ENCODE peak calls at places on chromosome 22, in four cellular contexts. One of them, this sample, is unnamed.

GRCh38 chr22:35609761-35610160 is 7.4 kb downstream of the MB start:
- DNase-seq in astrocyte: no peak
- DNase-seq in left ventricle myocardium inferior: no peak
- DNase-seq in right cardiac atrium: no peak
- DNase-seq in this sample: no peak

GRCh38 chr22:47171441-47172221 is 409.2 kb downstream of the TBC1D22A start:
- DNase-seq in right cardiac atrium: peak; percentile 65
- DNase-seq in astrocyte: no peak
- DNase-seq in left ventricle myocardium inferior: no peak
- DNase-seq in this sample: no peak

GRCh38 chr22:20471126-20471833 is 24.3 kb downstream of the KLHL22 start:
- DNase-seq in left ventricle myocardium inferior: no peak
- DNase-seq in right cardiac atrium: no peak
- DNase-seq in astrocyte: no peak
- DNase-seq in this sample: no peak

GRCh38 chr22:46933526-46933925 is 171.1 kb downstream of the TBC1D22A start:
- DNase-seq in left ventricle myocardium inferior: no peak
- DNase-seq in astrocyte: no peak
- DNase-seq in right cardiac atrium: no peak
- DNase-seq in this sample: no peak

GRCh38 chr22:32355760-32356159 is 1.9 kb upstream of the RFPL3 start:
- DNase-seq in right cardiac atrium: no peak
- DNase-seq in astrocyte: no peak
- DNase-seq in left ventricle myocardium inferior: no peak
- DNase-seq in this sample: no peak

GRCh38 chr22:46654426-46654825 is 34.2 kb downstream of the GRAMD4 start:
- DNase-seq in astrocyte: no peak
- DNase-seq in left ventricle myocardium inferior: no peak
- DNase-seq in right cardiac atrium: peak; percentile 58
- DNase-seq in this sample: no peak

GRCh38 chr22:40405178-40406062 is 35.0 kb downstream of the SGSM3 start:
- DNase-seq in left ventricle myocardium inferior: no peak
- DNase-seq in astrocyte: no peak
- DNase-seq in right cardiac atrium: peak; percentile 60
- DNase-seq in this sample: no peak

GRCh38 chr22:40605676-40606250 is 30.8 kb downstream of the MRTFA start:
- DNase-seq in right cardiac atrium: no peak
- DNase-seq in astrocyte: peak; percentile 58
- DNase-seq in left ventricle myocardium inferior: no peak
- DNase-seq in this sample: no peak

GRCh38 chr22:37630839-37631435 is 8.5 kb upstream of the SH3BP1 start:
- DNase-seq in astrocyte: no peak
- DNase-seq in right cardiac atrium: no peak
- DNase-seq in left ventricle myocardium inferior: no peak
- DNase-seq in this sample: no peak

GRCh38 chr22:37650463-37651136 is 7.9 kb upstream of the PDXP start:
- DNase-seq in left ventricle myocardium inferior: no peak
- DNase-seq in right cardiac atrium: no peak
- DNase-seq in astrocyte: no peak
- DNase-seq in this sample: no peak

GRCh38 chr22:20636945-20637344 is 129.5 kb downstream of the MED15 start:
- DNase-seq in left ventricle myocardium inferior: no peak
- DNase-seq in astrocyte: no peak
- DNase-seq in right cardiac atrium: no peak
- DNase-seq in this sample: no peak

GRCh38 chr22:46798041-46798365 is 35.6 kb downstream of the TBC1D22A start:
- DNase-seq in left ventricle myocardium inferior: no peak
- DNase-seq in astrocyte: no peak
- DNase-seq in right cardiac atrium: no peak
- DNase-seq in this sample: no peak

GRCh38 chr22:33401291-33401690 is 343.1 kb upstream of the SYN3 start:
- DNase-seq in astrocyte: peak; percentile 66
- DNase-seq in left ventricle myocardium inferior: no peak
- DNase-seq in right cardiac atrium: no peak
- DNase-seq in this sample: peak; percentile 7

GRCh38 chr22:48803171-48803992 is 1024.3 kb downstream of the BRD1 start:
- DNase-seq in right cardiac atrium: peak; percentile 72
- DNase-seq in astrocyte: no peak
- DNase-seq in left ventricle myocardium inferior: no peak
- DNase-seq in this sample: no peak

GRCh38 chr22:47163876-47164513 is 401.5 kb downstream of the TBC1D22A start:
- DNase-seq in astrocyte: no peak
- DNase-seq in right cardiac atrium: peak; percentile 65
- DNase-seq in left ventricle myocardium inferior: peak; percentile 42
- DNase-seq in this sample: no peak

GRCh38 chr22:32240461-32240860 is 14.7 kb downstream of the SLC5A4 start:
- DNase-seq in left ventricle myocardium inferior: no peak
- DNase-seq in right cardiac atrium: no peak
- DNase-seq in astrocyte: no peak
- DNase-seq in this sample: no peak

GRCh38 chr22:44067901-44068300 is 43.8 kb downstream of the PARVB start:
- DNase-seq in astrocyte: no peak
- DNase-seq in right cardiac atrium: no peak
- DNase-seq in left ventricle myocardium inferior: no peak
- DNase-seq in this sample: no peak

GRCh38 chr22:35313311-35314121 is 13.8 kb downstream of the TOM1 start:
- DNase-seq in right cardiac atrium: peak; percentile 68
- DNase-seq in left ventricle myocardium inferior: peak; percentile 70
- DNase-seq in astrocyte: peak; percentile 95
- DNase-seq in this sample: peak; percentile 26

GRCh38 chr22:32480238-32480637 is 5.6 kb downstream of the FBXO7 start:
- DNase-seq in left ventricle myocardium inferior: no peak
- DNase-seq in right cardiac atrium: no peak
- DNase-seq in astrocyte: no peak
- DNase-seq in this sample: no peak

GRCh38 chr22:27107824-27108223 is 450.4 kb downstream of the MIAT start:
- DNase-seq in left ventricle myocardium inferior: peak; percentile 53
- DNase-seq in right cardiac atrium: peak; percentile 80
- DNase-seq in astrocyte: peak; percentile 98
- DNase-seq in this sample: no peak

GRCh38 chr22:47401976-47402770 is 639.7 kb downstream of the TBC1D22A start:
- DNase-seq in left ventricle myocardium inferior: no peak
- DNase-seq in right cardiac atrium: no peak
- DNase-seq in astrocyte: no peak
- DNase-seq in this sample: no peak

GRCh38 chr22:17159504-17159951 is 451 bp upstream of the HDHD5 start:
- DNase-seq in left ventricle myocardium inferior: peak; percentile 43
- DNase-seq in right cardiac atrium: no peak
- DNase-seq in astrocyte: peak; percentile 49
- DNase-seq in this sample: no peak

GRCh38 chr22:36644333-36644757 is 59.2 kb downstream of the CACNG2 start:
- DNase-seq in astrocyte: peak; percentile 82
- DNase-seq in left ventricle myocardium inferior: no peak
- DNase-seq in right cardiac atrium: no peak
- DNase-seq in this sample: peak; percentile 79

GRCh38 chr22:30235687-30236170 is 10.8 kb downstream of the LIF start:
- DNase-seq in right cardiac atrium: no peak
- DNase-seq in left ventricle myocardium inferior: no peak
- DNase-seq in astrocyte: peak; percentile 97
- DNase-seq in this sample: peak; percentile 61
- H3K27ac ChIP-seq in right cardiac atrium: no peak overlapping the region
- H3K27ac ChIP-seq in left ventricle myocardium inferior: no peak overlapping the region
- H3K27ac ChIP-seq in astrocyte: peak overlapping the region; percentile 92
- H3K27ac ChIP-seq in this sample: peak overlapping the region; percentile 90

GRCh38 chr22:23762866-23763578 is at the start of gene C22orf15:
- DNase-seq in right cardiac atrium: no peak
- DNase-seq in left ventricle myocardium inferior: no peak
- DNase-seq in astrocyte: no peak
- DNase-seq in this sample: no peak
- H3K4me3 ChIP-seq in right cardiac atrium: no peak within 1 kb of the TSS
- H3K4me3 ChIP-seq in left ventricle myocardium inferior: peak within 1 kb of the TSS; percentile 78
- H3K4me3 ChIP-seq in astrocyte: no peak within 1 kb of the TSS
- H3K4me3 ChIP-seq in this sample: peak within 1 kb of the TSS; percentile 50

GRCh38 chr22:45334528-45334927 is 24.8 kb downstream of the FAM118A start:
- DNase-seq in left ventricle myocardium inferior: no peak
- DNase-seq in astrocyte: no peak
- DNase-seq in right cardiac atrium: no peak
- DNase-seq in this sample: no peak
- H3K27ac ChIP-seq in left ventricle myocardium inferior: peak overlapping the region; percentile 92
- H3K27ac ChIP-seq in astrocyte: no peak overlapping the region
- H3K27ac ChIP-seq in right cardiac atrium: peak overlapping the region; percentile 69
- H3K27ac ChIP-seq in this sample: no peak overlapping the region

GRCh38 chr22:42437488-42438292 is 5.5 kb upstream of the NFAM1 start:
- DNase-seq in right cardiac atrium: peak; percentile 90
- DNase-seq in astrocyte: no peak
- DNase-seq in left ventricle myocardium inferior: peak; percentile 68
- DNase-seq in this sample: no peak
- H3K4me3 ChIP-seq in right cardiac atrium: peak overlapping the region; percentile 18
- H3K4me3 ChIP-seq in astrocyte: peak overlapping the region; percentile 34
- H3K4me3 ChIP-seq in left ventricle myocardium inferior: peak overlapping the region; percentile 61
- H3K4me3 ChIP-seq in this sample: peak overlapping the region; percentile 57

DNA sequence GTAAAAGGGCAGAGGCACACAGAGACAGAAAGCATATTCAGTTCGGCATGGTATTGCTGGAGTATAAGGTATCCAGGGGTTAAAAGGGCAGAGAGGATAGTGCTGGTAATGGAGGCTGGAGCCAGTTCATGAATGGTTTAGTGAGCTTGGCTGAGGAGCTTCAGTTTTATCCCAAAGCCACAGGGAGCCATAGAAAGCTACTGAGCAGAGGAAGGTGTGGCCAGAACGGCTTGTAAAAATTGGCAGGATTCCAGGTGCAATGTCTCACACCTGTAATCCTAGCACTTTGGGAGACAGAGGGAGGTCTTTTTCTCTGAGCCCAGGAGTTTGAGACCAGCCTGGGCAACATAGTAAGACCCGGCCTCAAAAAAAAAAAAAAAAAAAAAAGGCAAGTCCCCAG is 186.1 kb downstream of the MYO18B start:
- DNase-seq in right cardiac atrium: no peak
- DNase-seq in astrocyte: no peak
- DNase-seq in left ventricle myocardium inferior: no peak
- DNase-seq in this sample: no peak
- H3K27ac ChIP-seq in right cardiac atrium: no peak overlapping the region
- H3K27ac ChIP-seq in astrocyte: no peak overlapping the region
- H3K27ac ChIP-seq in left ventricle myocardium inferior: no peak overlapping the region
- H3K27ac ChIP-seq in this sample: no peak overlapping the region

This sample was measured in AG04450.